ENCODE peak calls at places on chromosome 1, in six cellular contexts. D is cardiac fibroblast; C is NCI-H510A; T is stimulated activated effector memory CD8-positive, alpha-beta T cell treated with anti-CD3 and anti-CD28 coated beads, Interleukin-12 subunit alpha, Interleukin-12 subunit beta, amount 100 ng/mL, for 72 hours; V is GM23248; Z is activated CD8-positive, alpha-beta memory T cell treated with anti-CD3 and anti-CD28 coated beads, Interleukin-2, amount 10 ng/mL, durations not matched to agents 7 days and 5 days. W is an unnamed sample.

GRCh38 chr1:78553859-78554258 is 63.1 kb downstream of the PTGFR start:
- DNase-seq in T (no peak), D (peak; percentile 5), V (peak; percentile 24), Z (no peak), C (no peak), W (peak; percentile 24)

GRCh38 chr1:118008011-118008410 is 78.5 kb downstream of the WDR3 start:
- DNase-seq in T (no peak), D (no peak), Z (no peak), V (no peak), C (no peak), W (no peak)

GRCh38 chr1:214028999-214029406 is 41.2 kb downstream of the PROX1 start:
- DNase-seq in T (no peak), C (no peak), V (no peak), Z (no peak), D (no peak), W (no peak)

GRCh38 chr1:30722175-30722537 is 1.2 kb downstream of the MATN1 start:
- DNase-seq in D (no peak), T (no peak), V (no peak), C (no peak), Z (no peak), W (no peak)

GRCh38 chr1:36847186-36847585 is 187.1 kb downstream of the GRIK3 start:
- DNase-seq in V (no peak), T (no peak), D (no peak), Z (no peak), C (peak; percentile 82), W (no peak)

GRCh38 chr1:12031039-12031980 is 12.0 kb downstream of the MIIP start:
- DNase-seq in V (peak; percentile 66), C (no peak), D (peak; percentile 39), T (peak; percentile 67), Z (peak; percentile 68), W (peak; percentile 29)

GRCh38 chr1:222892137-222892763 is 77.4 kb downstream of the DISP1 start:
- DNase-seq in D (peak; percentile 74), T (no peak), V (peak; percentile 74), C (no peak), Z (no peak), W (peak; percentile 59)

GRCh38 chr1:212012034-212012740 is 23.2 kb downstream of the INTS7 start:
- DNase-seq in C (peak; percentile 36), T (peak; percentile 75), Z (peak; percentile 81), V (peak; percentile 80), D (peak; percentile 79), W (peak; percentile 82)

GRCh38 chr1:248752981-248753525 is 2.5 kb downstream of the LYPD8 start:
- DNase-seq in T (no peak), D (no peak), C (no peak), V (no peak), Z (no peak), W (no peak)